ENCODE peak calls at places on chromosomes 11 and 22, in seven cellular contexts. One of them, this sample, is unnamed.
A peak's percentile ranks its signal among the peaks of the same experiment; 100 is the strongest.

GRCh38 chr11:105152556-105152955 is 13.0 kb upstream of the CARD18 start:
- DNase-seq in activated T-helper 1 cell treated with Interleukin-2 at 50 U/mL for 16 hours: no peak
- DNase-seq in ACHN: no peak
- DNase-seq in left ventricle myocardium inferior: no peak
- DNase-seq in amygdala: no peak
- DNase-seq in NCI-H460: no peak
- DNase-seq in effector memory CD4-positive, alpha-beta T cell: no peak
- DNase-seq in this sample: no peak

GRCh38 chr22:49212466-49212865 is 615.2 kb downstream of the BRD1 start:
- DNase-seq in ACHN: no peak
- DNase-seq in amygdala: no peak
- DNase-seq in left ventricle myocardium inferior: peak; percentile 6
- DNase-seq in activated T-helper 1 cell treated with Interleukin-2 at 50 U/mL for 16 hours: no peak
- DNase-seq in NCI-H460: no peak
- DNase-seq in effector memory CD4-positive, alpha-beta T cell: no peak
- DNase-seq in this sample: no peak

GRCh38 chr11:84607975-84608787 is 1019.0 kb downstream of the DLG2 start:
- DNase-seq in activated T-helper 1 cell treated with Interleukin-2 at 50 U/mL for 16 hours: no peak
- DNase-seq in amygdala: no peak
- DNase-seq in effector memory CD4-positive, alpha-beta T cell: no peak
- DNase-seq in left ventricle myocardium inferior: no peak
- DNase-seq in ACHN: no peak
- DNase-seq in NCI-H460: no peak
- DNase-seq in this sample: no peak

GRCh38 chr11:11732116-11732515 is 109.7 kb upstream of the USP47 start:
- DNase-seq in NCI-H460: no peak
- DNase-seq in ACHN: no peak
- DNase-seq in effector memory CD4-positive, alpha-beta T cell: no peak
- DNase-seq in activated T-helper 1 cell treated with Interleukin-2 at 50 U/mL for 16 hours: no peak
- DNase-seq in amygdala: no peak
- DNase-seq in left ventricle myocardium inferior: no peak
- DNase-seq in this sample: no peak

GRCh38 chr22:38353701-38354100 is 36.5 kb upstream of the CSNK1E start:
- DNase-seq in effector memory CD4-positive, alpha-beta T cell: no peak
- DNase-seq in ACHN: no peak
- DNase-seq in left ventricle myocardium inferior: no peak
- DNase-seq in NCI-H460: no peak
- DNase-seq in amygdala: no peak
- DNase-seq in activated T-helper 1 cell treated with Interleukin-2 at 50 U/mL for 16 hours: no peak
- DNase-seq in this sample: no peak

GRCh38 chr11:128587415-128587814 is at the start of gene ETS1:
- DNase-seq in NCI-H460: no peak
- DNase-seq in ACHN: no peak
- DNase-seq in amygdala: no peak
- DNase-seq in effector memory CD4-positive, alpha-beta T cell: no peak
- DNase-seq in left ventricle myocardium inferior: no peak
- DNase-seq in activated T-helper 1 cell treated with Interleukin-2 at 50 U/mL for 16 hours: no peak
- DNase-seq in this sample: no peak

GRCh38 chr11:57485217-57486007 is 25.1 kb downstream of the RTN4RL2 start:
- DNase-seq in left ventricle myocardium inferior: no peak
- DNase-seq in NCI-H460: no peak
- DNase-seq in ACHN: no peak
- DNase-seq in effector memory CD4-positive, alpha-beta T cell: no peak
- DNase-seq in amygdala: no peak
- DNase-seq in activated T-helper 1 cell treated with Interleukin-2 at 50 U/mL for 16 hours: no peak
- DNase-seq in this sample: no peak

GRCh38 chr11:107591098-107591445 is at the start of gene ELMOD1:
- DNase-seq in NCI-H460: peak; percentile 26
- DNase-seq in left ventricle myocardium inferior: peak; percentile 54
- DNase-seq in activated T-helper 1 cell treated with Interleukin-2 at 50 U/mL for 16 hours: no peak
- DNase-seq in effector memory CD4-positive, alpha-beta T cell: no peak
- DNase-seq in ACHN: peak; percentile 53
- DNase-seq in amygdala: peak; percentile 45
- DNase-seq in this sample: peak; percentile 70

GRCh38 chr22:20604776-20605221 is 97.4 kb downstream of the MED15 start:
- DNase-seq in ACHN: no peak
- DNase-seq in activated T-helper 1 cell treated with Interleukin-2 at 50 U/mL for 16 hours: no peak
- DNase-seq in left ventricle myocardium inferior: no peak
- DNase-seq in amygdala: no peak
- DNase-seq in NCI-H460: no peak
- DNase-seq in effector memory CD4-positive, alpha-beta T cell: no peak
- DNase-seq in this sample: no peak

GRCh38 chr11:69287968-69288882 is 5.7 kb upstream of the MYEOV start:
- DNase-seq in effector memory CD4-positive, alpha-beta T cell: no peak
- DNase-seq in left ventricle myocardium inferior: no peak
- DNase-seq in NCI-H460: no peak
- DNase-seq in amygdala: no peak
- DNase-seq in ACHN: no peak
- DNase-seq in activated T-helper 1 cell treated with Interleukin-2 at 50 U/mL for 16 hours: no peak
- DNase-seq in this sample: peak; percentile 2

GRCh38 chr11:122229078-122229477 is 113.1 kb upstream of the BLID start:
- DNase-seq in left ventricle myocardium inferior: no peak
- DNase-seq in amygdala: no peak
- DNase-seq in activated T-helper 1 cell treated with Interleukin-2 at 50 U/mL for 16 hours: no peak
- DNase-seq in NCI-H460: no peak
- DNase-seq in ACHN: no peak
- DNase-seq in effector memory CD4-positive, alpha-beta T cell: no peak
- DNase-seq in this sample: no peak